ENCODE peak calls at places on chromosomes 13 and 19, in nine cellular contexts. N is lower lobe of right lung; B is T-helper 17 cell; Y is colonic mucosa; C is stimulated activated CD8-positive, alpha-beta memory T cell treated with anti-CD3 and anti-CD28 coated beads, Interleukin-2, amount 100 ng/mL, for 48 hours; D is NCI-H526; A is glutamatergic neuron; X is HCT116; U is COR-L47. P is an unnamed sample.

GRCh38 chr13:51639171-51639570 is 54.9 kb downstream of the WDFY2 start:
- DNase-seq in A (no peak), U (no peak), Y (no peak), N (no peak), C (no peak), D (peak; percentile 58), X (no peak), B (no peak), P (no peak)

GRCh38 chr13:97306646-97307045 is 84.5 kb downstream of the MBNL2 start:
- DNase-seq in D (peak; percentile 16), B (no peak), N (no peak), A (no peak), X (no peak), U (no peak), C (no peak), Y (no peak), P (no peak)

GRCh38 chr13:32887617-32888016 is 128.6 kb upstream of the KL start:
- DNase-seq in X (no peak), C (no peak), N (no peak), D (no peak), B (no peak), U (no peak), Y (no peak), A (no peak), P (no peak)

GRCh38 chr13:31172535-31172934 is 10.8 kb upstream of the HSPH1 start:
- DNase-seq in B (no peak), U (no peak), N (no peak), Y (no peak), X (peak; percentile 31), A (no peak), C (no peak), D (no peak), P (no peak)

GRCh38 chr13:98517576-98518310 is 59.2 kb downstream of the STK24 start:
- DNase-seq in A (no peak), U (no peak), N (no peak), B (peak; percentile 50), Y (no peak), C (no peak), D (no peak), X (no peak), P (no peak)

GRCh38 chr19:20167020-20167644 is at the start of gene ZNF486:
- DNase-seq in B (peak; percentile 84), C (peak; percentile 83), A (peak; percentile 96), Y (peak; percentile 96), N (peak; percentile 93), D (peak; percentile 33), X (no peak), U (peak; percentile 8), P (peak; percentile 93)

GRCh38 chr19:3782903-3783302 is 3.3 kb downstream of the MATK start:
- DNase-seq in C (no peak), D (no peak), B (no peak), Y (no peak), X (no peak), N (no peak), A (no peak), U (no peak), P (no peak)

GRCh38 chr13:37889102-37889501 is 19.5 kb upstream of the TRPC4 start:
- DNase-seq in B (no peak), C (no peak), A (no peak), Y (no peak), D (no peak), U (no peak), X (no peak), N (no peak), P (no peak)

GRCh38 chr13:104011505-104012270 is 945.5 kb upstream of the SLC10A2 start:
- DNase-seq in Y (no peak), C (no peak), N (no peak), D (peak; percentile 65), U (no peak), B (no peak), X (no peak), A (peak; percentile 20), P (no peak)